ENCODE peak calls at places on chromosomes 11 and 22, in five cellular contexts. N is IMR-90, C is BJ, O is cardiac fibroblast, Z is pancreas. M is an unnamed sample.

GRCh38 chr11:80330302-80330701 is 889.5 kb upstream of the TENM4 start:
- DNase-seq in Z (no peak), O (peak; percentile 5), C (no peak), N (peak; percentile 51), M (peak; percentile 3)

GRCh38 chr11:113991718-113992458 is 17.0 kb downstream of the HTR3A start:
- DNase-seq in Z (no peak), C (no peak), O (peak; percentile 28), N (no peak), M (no peak)

GRCh38 chr11:36953986-36954385 is 355.9 kb upstream of the RAG2 start:
- DNase-seq in Z (no peak), C (no peak), O (peak; percentile 4), N (no peak), M (no peak)

GRCh38 chr11:103794262-103794661 is 242.2 kb upstream of the DDI1 start:
- DNase-seq in N (no peak), C (peak; percentile 35), Z (no peak), O (peak; percentile 85), M (no peak)

GRCh38 chr11:75592699-75593098 is 30.6 kb downstream of the SERPINH1 start:
- DNase-seq in N (no peak), Z (peak; percentile 29), C (no peak), O (no peak), M (no peak)

GRCh38 chr11:10715571-10715970 is 22.0 kb upstream of the IRAG1 start:
- DNase-seq in Z (no peak), O (no peak), C (no peak), N (no peak), M (no peak)

GRCh38 chr11:63599211-63600122 is 14.8 kb downstream of the PLAAT3 start:
- DNase-seq in Z (no peak), C (peak; percentile 25), N (peak; percentile 95), O (peak; percentile 37), M (peak; percentile 83)

GRCh38 chr11:65719887-65720236 is 736 bp downstream of the RNASEH2C start:
- DNase-seq in O (peak; percentile 54), N (peak; percentile 36), C (no peak), Z (no peak), M (no peak)

GRCh38 chr11:94243571-94244229 is 60.7 kb upstream of the IZUMO1R start:
- DNase-seq in C (no peak), Z (no peak), O (no peak), N (peak; percentile 8), M (no peak)

GRCh38 chr11:17506942-17507341 is 30.3 kb upstream of the ABCC8 start:
- DNase-seq in N (no peak), Z (no peak), O (no peak), C (no peak), M (no peak)

GRCh38 chr11:35389897-35390462 is 29.4 kb downstream of the SLC1A2 start:
- DNase-seq in O (no peak), Z (no peak), C (no peak), N (no peak), M (no peak)

GRCh38 chr22:45887202-45888131 is 89.5 kb downstream of the WNT7B start:
- DNase-seq in C (no peak), O (no peak), N (no peak), Z (peak; percentile 70), M (no peak)

GRCh38 chr22:45645526-45646414 is 25.9 kb upstream of the ATXN10 start:
- DNase-seq in C (no peak), O (peak; percentile 62), N (peak; percentile 35), Z (peak; percentile 51), M (no peak)

GRCh38 chr22:43129426-43130425 is 13.5 kb downstream of the MCAT start:
- DNase-seq in C (no peak), N (no peak), O (no peak), Z (no peak), M (no peak)

GRCh38 chr11:47062736-47063135 is 113.9 kb downstream of the ARFGAP2 start:
- DNase-seq in C (no peak), Z (no peak), N (no peak), O (no peak), M (no peak)

GRCh38 chr11:110679323-110679980 is 32.8 kb downstream of the ARHGAP20 start:
- DNase-seq in Z (no peak), O (no peak), C (peak; percentile 4), N (peak; percentile 89), M (no peak)

GRCh38 chr11:78753297-78753696 is 178.6 kb upstream of the NARS2 start:
- DNase-seq in N (peak; percentile 54), Z (no peak), O (no peak), C (no peak), M (no peak)

GRCh38 chr11:77201991-77202841 is 74.2 kb downstream of the MYO7A start:
- DNase-seq in Z (no peak), O (no peak), N (no peak), C (no peak), M (no peak)

GRCh38 chr22:27463121-27463520 is 338.4 kb downstream of the MN1 start:
- DNase-seq in O (no peak), N (no peak), C (no peak), Z (no peak), M (no peak)

GRCh38 chr22:40046126-40046525 is 51.4 kb downstream of the FAM83F start:
- DNase-seq in C (no peak), Z (no peak), O (no peak), N (no peak), M (no peak)

GRCh38 chr22:26781591-26781990 is 124.2 kb downstream of the MIAT start:
- DNase-seq in C (no peak), O (no peak), Z (no peak), N (no peak), M (no peak)

GRCh38 chr11:19380375-19380774 is 139.6 kb upstream of the E2F8 start:
- DNase-seq in O (peak; percentile 82), N (peak; percentile 97), C (peak; percentile 63), Z (no peak), M (peak; percentile 94)

GRCh38 chr22:44204937-44205712 is 24.4 kb downstream of the PARVG start:
- DNase-seq in O (no peak), C (no peak), Z (no peak), N (no peak), M (no peak)

GRCh38 chr11:66883021-66883968 is 26.4 kb downstream of the LRFN4 start:
- DNase-seq in N (peak; percentile 86), O (peak; percentile 51), Z (peak; percentile 47), C (peak; percentile 34), M (no peak)

GRCh38 chr22:19884161-19884953 is 29.7 kb upstream of the GNB1L start:
- DNase-seq in O (no peak), C (no peak), Z (no peak), N (no peak), M (no peak)

GRCh38 chr11:113376156-113376555 is 11.4 kb upstream of the ANKK1 start:
- DNase-seq in C (no peak), Z (no peak), O (peak; percentile 58), N (peak; percentile 30), M (no peak)

GRCh38 chr22:44158766-44159165 is 22.0 kb upstream of the PARVG start:
- DNase-seq in N (no peak), Z (no peak), O (peak; percentile 22), C (no peak), M (no peak)

GRCh38 chr11:41413843-41414242 is 45.6 kb downstream of the LRRC4C start:
- DNase-seq in Z (no peak), N (no peak), C (no peak), O (no peak), M (no peak)

GRCh38 chr22:48703265-48703941 is 1124.3 kb downstream of the BRD1 start:
- DNase-seq in N (no peak), O (no peak), Z (no peak), C (no peak), M (no peak)

GRCh38 chr11:74446445-74446844 is 20.9 kb downstream of the KCNE3 start:
- DNase-seq in C (no peak), Z (no peak), O (no peak), N (no peak), M (no peak)

GRCh38 chr11:74442601-74443000 is 24.7 kb downstream of the KCNE3 start:
- DNase-seq in O (no peak), C (no peak), N (peak; percentile 52), Z (no peak), M (no peak)

GRCh38 chr11:74447720-74448119 is 19.6 kb downstream of the KCNE3 start:
- DNase-seq in C (no peak), O (no peak), N (no peak), Z (no peak), M (no peak)

GRCh38 chr11:74444173-74444832 is 23.0 kb downstream of the KCNE3 start:
- DNase-seq in N (no peak), O (no peak), C (no peak), Z (peak; percentile 68), M (no peak)

GRCh38 chr11:74443071-74443864 is 24.1 kb downstream of the KCNE3 start:
- DNase-seq in N (peak; percentile 11), C (no peak), O (peak; percentile 26), Z (peak; percentile 73), M (no peak)
- H3K4me3 ChIP-seq in N (no peak overlapping the region), C (no peak overlapping the region), O (no peak overlapping the region), Z (no peak overlapping the region), M (no peak overlapping the region)

DNA sequence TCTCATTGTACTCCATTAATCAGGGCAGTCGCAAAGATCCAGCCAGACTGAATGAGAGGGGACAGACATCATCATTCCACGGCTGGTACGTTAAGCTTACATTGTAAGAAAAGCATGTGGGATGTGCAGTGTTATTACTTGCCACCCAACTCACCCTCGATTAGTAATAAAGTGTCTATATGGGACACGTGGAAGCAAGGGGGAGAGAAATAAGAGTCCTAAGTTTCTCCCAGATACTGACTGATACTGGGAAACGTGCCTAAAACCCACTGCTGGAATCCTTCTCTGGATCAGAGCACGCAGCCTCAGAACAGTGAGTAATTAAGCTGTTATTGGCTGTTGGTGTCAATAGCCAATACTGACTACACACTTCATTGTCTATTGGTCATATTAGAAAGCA is 537.7 kb upstream of the B3GAT1 start:
- DNase-seq in O (peak; percentile 14), Z (no peak), C (no peak), N (peak; percentile 26), M (no peak)
- H3K4me3 ChIP-seq in O (no peak overlapping the region), Z (no peak overlapping the region), C (no peak overlapping the region), N (no peak overlapping the region), M (no peak overlapping the region)

DNA sequence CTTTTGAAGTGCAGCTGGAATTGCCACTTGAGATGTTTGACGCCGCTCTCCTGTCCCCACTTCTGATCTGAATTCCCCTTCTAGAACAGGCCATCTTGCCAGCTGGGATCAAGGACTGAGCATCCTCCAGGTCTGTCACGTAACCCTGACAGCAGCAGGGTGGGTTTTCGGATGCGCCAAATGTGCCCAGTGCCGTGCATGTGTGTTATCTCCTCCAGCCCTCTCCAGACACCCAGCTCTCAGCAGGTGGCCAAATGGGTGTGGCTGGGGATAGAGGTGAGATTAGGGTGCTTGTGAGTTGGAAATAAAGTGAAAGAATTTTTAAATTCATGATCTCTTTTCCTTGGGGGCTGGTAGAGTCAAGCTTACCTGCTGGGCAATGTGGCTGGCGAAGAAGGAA is 3.3 kb downstream of the OSBP2 start:
- DNase-seq in C (no peak), Z (no peak), O (no peak), N (no peak), M (no peak)
- H3K4me3 ChIP-seq in C (no peak overlapping the region), Z (no peak overlapping the region), O (no peak overlapping the region), N (no peak overlapping the region), M (no peak overlapping the region)

GRCh38 chr11:32435152-32435480 is 223 bp downstream of the WT1 start:
- DNase-seq in C (no peak), N (no peak), O (peak; percentile 62), Z (no peak), M (no peak)

GRCh38 chr11:32433249-32434115 is 1.9 kb downstream of the WT1 start:
- DNase-seq in N (no peak), Z (no peak), O (peak; percentile 45), C (no peak), M (no peak)

GRCh38 chr11:32432565-32433248 is 2.6 kb downstream of the WT1 start:
- DNase-seq in Z (no peak), N (no peak), O (no peak), C (no peak), M (no peak)

GRCh38 chr11:32434387-32435151 is 770 bp downstream of the WT1 start:
- DNase-seq in Z (no peak), O (peak; percentile 75), N (no peak), C (no peak), M (no peak)

GRCh38 chr11:32434116-32434386 is 1.3 kb downstream of the WT1 start:
- DNase-seq in Z (no peak), C (no peak), O (no peak), N (no peak), M (no peak)
- H3K4me3 ChIP-seq in Z (no peak overlapping the region), C (no peak overlapping the region), O (peak overlapping the region; percentile 69), N (no peak overlapping the region), M (peak overlapping the region; percentile 48)